ENCODE peak calls at places on chromosome 6, in nine cellular contexts. U is psoas muscle; I is foreskin fibroblast; B is natural killer cell; V is type B pancreatic cell; H is GM20000; Y is lower leg skin; P is activated CD8-positive, alpha-beta T cell treated with anti-CD3 and anti-CD28 coated beads for 36 hours; R is GM23338. Q is an unnamed sample.

GRCh38 chr6:52328721-52329120 is 33.2 kb upstream of the PAQR8 start:
- DNase-seq in U (no peak), I (no peak), B (no peak), V (no peak), H (no peak), Y (no peak), P (no peak), R (no peak), Q (no peak)

GRCh38 chr6:48893048-48893447 is 570.0 kb downstream of the MMUT start:
- DNase-seq in U (no peak), I (no peak), B (no peak), V (no peak), H (no peak), Y (no peak), P (no peak), R (no peak), Q (no peak)

GRCh38 chr6:154370545-154370944 is 13.9 kb upstream of the IPCEF1 start:
- DNase-seq in U (no peak), I (peak), B (no peak), V (no peak), H (peak), Y (no peak), P (peak), R (peak), Q (peak)

GRCh38 chr6:118665011-118665410 is 13.6 kb upstream of the CEP85L start:
- DNase-seq in U (no peak), I (no peak), B (no peak), V (no peak), H (no peak), Y (no peak), P (peak), R (no peak), Q (no peak)

GRCh38 chr6:74936886-74937285 is 269.0 kb downstream of the COL12A1 start:
- DNase-seq in U (no peak), I (peak), B (no peak), V (no peak), H (no peak), Y (no peak), P (no peak), R (no peak), Q (no peak)

GRCh38 chr6:5619249-5619648 is 357.9 kb downstream of the FARS2 start:
- DNase-seq in U (no peak), I (no peak), B (peak), V (no peak), H (peak), Y (no peak), P (peak), R (no peak), Q (no peak)

GRCh38 chr6:139290787-139291294 is 957 bp downstream of the TXLNB start:
- DNase-seq in U (peak), I (no peak), B (no peak), V (no peak), H (peak), Y (no peak), P (peak), R (no peak), Q (peak)

GRCh38 chr6:27547157-27548075 is 74.5 kb upstream of the ZNF184 start:
- DNase-seq in U (no peak), I (peak), B (no peak), V (no peak), H (no peak), Y (no peak), P (peak), R (peak), Q (peak)

GRCh38 chr6:107488174-107488874 is 1.6 kb upstream of the SOBP start:
- DNase-seq in U (no peak), I (no peak), B (no peak), V (no peak), H (no peak), Y (no peak), P (no peak), R (no peak), Q (no peak)

GRCh38 chr6:151436814-151437213 is 15.1 kb downstream of the RMND1 start:
- DNase-seq in U (no peak), I (no peak), B (no peak), V (no peak), H (no peak), Y (no peak), P (no peak), R (no peak), Q (no peak)

GRCh38 chr6:151666526-151666925 is 141.0 kb upstream of the ESR1 start:
- DNase-seq in U (no peak), I (no peak), B (no peak), V (no peak), H (no peak), Y (no peak), P (no peak), R (no peak), Q (no peak)

GRCh38 chr6:97630592-97630991 is 347.6 kb upstream of the MMS22L start:
- DNase-seq in U (no peak), I (no peak), B (no peak), V (no peak), H (no peak), Y (no peak), P (no peak), R (no peak), Q (no peak)

GRCh38 chr6:50708664-50709365 is 4.5 kb upstream of the TFAP2D start:
- DNase-seq in U (no peak), I (no peak), B (no peak), V (no peak), H (no peak), Y (no peak), P (no peak), R (peak), Q (no peak)

GRCh38 chr6:38671885-38672467 is 31.0 kb downstream of the GLO1 start:
- DNase-seq in U (no peak), I (peak), B (no peak), V (no peak), H (peak), Y (no peak), P (peak), R (peak), Q (peak)

GRCh38 chr6:106089981-106090380 is 3.8 kb downstream of the PRDM1 start:
- DNase-seq in U (no peak), I (no peak), B (no peak), V (no peak), H (no peak), Y (no peak), P (peak), R (no peak), Q (no peak)

GRCh38 chr6:69398729-69399128 is 398.1 kb downstream of the LMBRD1 start:
- DNase-seq in U (no peak), I (no peak), B (no peak), V (no peak), H (no peak), Y (no peak), P (no peak), R (no peak), Q (no peak)

GRCh38 chr6:163764565-163764964 is 350.0 kb downstream of the QKI start:
- DNase-seq in U (no peak), I (no peak), B (no peak), V (no peak), H (no peak), Y (no peak), P (no peak), R (no peak), Q (no peak)

GRCh38 chr6:1945235-1945832 is 300.1 kb downstream of the GMDS start:
- DNase-seq in U (no peak), I (no peak), B (no peak), V (no peak), H (no peak), Y (no peak), P (no peak), R (peak), Q (no peak)

GRCh38 chr6:145836170-145836569 is 21.6 kb upstream of the FBXO30 start:
- DNase-seq in U (no peak), I (peak), B (no peak), V (no peak), H (no peak), Y (no peak), P (no peak), R (peak), Q (no peak)

GRCh38 chr6:84466521-84466920 is 239.1 kb upstream of the CEP162 start:
- DNase-seq in U (no peak), I (peak), B (no peak), V (no peak), H (no peak), Y (no peak), P (no peak), R (peak), Q (no peak)

GRCh38 chr6:42028234-42029061 is 21.9 kb upstream of the TAF8 start:
- DNase-seq in U (no peak), I (no peak), B (no peak), V (no peak), H (no peak), Y (no peak), P (no peak), R (no peak), Q (no peak)

GRCh38 chr6:162153120-162153519 is 574.4 kb downstream of the PRKN start:
- DNase-seq in U (no peak), I (no peak), B (no peak), V (no peak), H (no peak), Y (no peak), P (no peak), R (no peak), Q (no peak)

GRCh38 chr6:137998461-137999019 is 108.7 kb downstream of the PERP start:
- DNase-seq in U (no peak), I (no peak), B (no peak), V (no peak), H (no peak), Y (no peak), P (no peak), R (no peak), Q (no peak)

GRCh38 chr6:157621401-157621800 is 201.6 kb upstream of the SNX9 start:
- DNase-seq in U (no peak), I (no peak), B (no peak), V (no peak), H (no peak), Y (no peak), P (no peak), R (no peak), Q (no peak)

GRCh38 chr6:160790028-160790792 is 88.2 kb downstream of the PLG start:
- DNase-seq in U (no peak), I (no peak), B (no peak), V (no peak), H (no peak), Y (no peak), P (peak), R (peak), Q (no peak)
- TF ChIP-seq CTCF in U (no peak), I (no peak), B (no peak), V (peak), H (no peak), Y (no peak), P (no peak), R (peak), Q (no peak)

GRCh38 chr6:159042824-159043181 is 2.0 kb downstream of the TAGAP start:
- DNase-seq in U (no peak), I (no peak), B (no peak), V (no peak), H (no peak), Y (no peak), P (no peak), R (no peak), Q (no peak)
- TF ChIP-seq CTCF in U (no peak), I (no peak), B (peak), V (peak), H (no peak), Y (no peak), P (peak), R (no peak), Q (no peak)

DNA sequence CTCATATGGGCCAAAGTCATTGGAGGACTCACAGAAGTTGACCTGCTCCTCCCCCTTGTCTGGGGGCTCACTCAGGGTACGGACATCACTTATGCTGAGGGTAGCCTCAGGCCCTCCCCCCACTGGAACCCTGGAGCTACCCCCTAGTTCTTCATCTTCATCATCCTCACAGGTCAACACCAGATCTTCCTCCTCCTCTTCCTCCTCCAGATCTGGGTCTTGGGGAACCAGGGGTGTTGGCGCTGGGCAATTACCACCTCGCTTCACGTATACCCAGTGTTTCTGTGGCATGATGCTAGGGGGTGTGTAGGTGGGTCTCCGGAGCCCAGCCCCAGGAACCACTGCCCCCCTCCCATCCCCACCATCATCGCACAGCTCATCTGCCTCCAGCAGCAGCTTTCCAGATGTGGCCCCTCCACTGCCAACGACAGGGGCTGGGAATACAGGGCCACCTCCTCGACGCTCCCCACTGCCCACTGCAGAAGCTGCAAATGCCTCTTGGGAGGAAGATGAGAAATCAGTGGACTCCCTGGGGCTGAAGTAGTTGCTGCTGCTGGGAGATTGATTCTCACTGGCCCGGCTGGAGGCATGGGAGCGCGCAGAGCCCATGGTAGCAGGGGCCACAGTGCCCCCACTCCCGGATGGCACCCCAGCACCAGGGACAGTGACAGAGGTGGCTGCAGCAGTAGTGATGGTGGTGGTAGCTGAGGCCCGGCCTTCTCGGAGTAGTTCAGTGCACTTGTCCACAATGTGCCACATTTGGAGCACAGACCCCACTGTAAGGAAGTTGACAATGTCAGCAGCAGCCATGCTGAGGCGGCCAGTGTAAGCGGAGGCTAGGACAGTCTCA is 1.6 kb downstream of the ZBTB22 start:
- DNase-seq in U (no peak), I (no peak), B (no peak), V (no peak), H (no peak), Y (no peak), P (no peak), R (no peak), Q (no peak)
- TF ChIP-seq CTCF in U (no peak), I (no peak), B (no peak), V (no peak), H (no peak), Y (no peak), P (no peak), R (no peak), Q (no peak)

GRCh38 chr6:165858571-165858970 is 195.5 kb upstream of the PDE10A start:
- DNase-seq in U (no peak), I (no peak), B (no peak), V (no peak), H (no peak), Y (no peak), P (no peak), R (peak), Q (no peak)
- TF ChIP-seq CTCF in U (no peak), I (no peak), B (no peak), V (peak), H (no peak), Y (no peak), P (no peak), R (peak), Q (no peak)